ENCODE peak calls at places on chromosomes 1 and 21, in nine cellular contexts. One of them, this sample, is unnamed.

GRCh38 chr1:67896826-67897225 is 63.6 kb upstream of the GNG12 start:
- DNase-seq in suprapubic skin: no peak
- DNase-seq in psoas muscle: no peak
- DNase-seq in fibroblast of lung: no peak
- DNase-seq in heart left ventricle: no peak
- DNase-seq in CD4-positive, alpha-beta T cell: no peak
- DNase-seq in A549: peak; percentile 83
- DNase-seq in neural progenitor cell: no peak
- DNase-seq in right atrium auricular region: no peak
- DNase-seq in this sample: no peak

GRCh38 chr1:45543599-45544417 is 6.8 kb upstream of the AKR1A1 start:
- DNase-seq in suprapubic skin: no peak
- DNase-seq in psoas muscle: peak; percentile 64
- DNase-seq in fibroblast of lung: no peak
- DNase-seq in heart left ventricle: peak; percentile 74
- DNase-seq in CD4-positive, alpha-beta T cell: peak; percentile 47
- DNase-seq in A549: no peak
- DNase-seq in neural progenitor cell: no peak
- DNase-seq in right atrium auricular region: no peak
- DNase-seq in this sample: no peak

GRCh38 chr1:1440262-1440772 is 4.8 kb downstream of the VWA1 start:
- DNase-seq in suprapubic skin: no peak
- DNase-seq in psoas muscle: no peak
- DNase-seq in fibroblast of lung: no peak
- DNase-seq in heart left ventricle: no peak
- DNase-seq in CD4-positive, alpha-beta T cell: no peak
- DNase-seq in A549: no peak
- DNase-seq in neural progenitor cell: no peak
- DNase-seq in right atrium auricular region: no peak
- DNase-seq in this sample: no peak

GRCh38 chr1:225979421-225979820 is 19.7 kb downstream of the SDE2 start:
- DNase-seq in suprapubic skin: no peak
- DNase-seq in psoas muscle: no peak
- DNase-seq in fibroblast of lung: no peak
- DNase-seq in heart left ventricle: no peak
- DNase-seq in CD4-positive, alpha-beta T cell: no peak
- DNase-seq in A549: no peak
- DNase-seq in neural progenitor cell: no peak
- DNase-seq in right atrium auricular region: no peak
- DNase-seq in this sample: no peak

GRCh38 chr1:3034728-3035610 is 13.7 kb downstream of the ACTRT2 start:
- DNase-seq in suprapubic skin: peak; percentile 64
- DNase-seq in psoas muscle: peak; percentile 42
- DNase-seq in fibroblast of lung: no peak
- DNase-seq in heart left ventricle: peak; percentile 33
- DNase-seq in CD4-positive, alpha-beta T cell: no peak
- DNase-seq in A549: no peak
- DNase-seq in neural progenitor cell: no peak
- DNase-seq in right atrium auricular region: no peak
- DNase-seq in this sample: no peak

GRCh38 chr1:223312273-223312672 is 51.7 kb downstream of the SUSD4 start:
- DNase-seq in suprapubic skin: no peak
- DNase-seq in psoas muscle: no peak
- DNase-seq in fibroblast of lung: no peak
- DNase-seq in heart left ventricle: no peak
- DNase-seq in CD4-positive, alpha-beta T cell: no peak
- DNase-seq in A549: no peak
- DNase-seq in neural progenitor cell: no peak
- DNase-seq in right atrium auricular region: no peak
- DNase-seq in this sample: no peak

GRCh38 chr1:36161656-36162531 is 5.9 kb downstream of the MAP7D1 start:
- DNase-seq in suprapubic skin: no peak
- DNase-seq in psoas muscle: peak; percentile 32
- DNase-seq in fibroblast of lung: no peak
- DNase-seq in heart left ventricle: peak; percentile 59
- DNase-seq in CD4-positive, alpha-beta T cell: peak; percentile 24
- DNase-seq in A549: no peak
- DNase-seq in neural progenitor cell: no peak
- DNase-seq in right atrium auricular region: no peak
- DNase-seq in this sample: peak; percentile 81

GRCh38 chr21:41559658-41560599 is 52.0 kb upstream of the TMPRSS2 start:
- DNase-seq in suprapubic skin: no peak
- DNase-seq in psoas muscle: no peak
- DNase-seq in fibroblast of lung: no peak
- DNase-seq in heart left ventricle: no peak
- DNase-seq in CD4-positive, alpha-beta T cell: no peak
- DNase-seq in A549: no peak
- DNase-seq in neural progenitor cell: no peak
- DNase-seq in right atrium auricular region: no peak
- DNase-seq in this sample: no peak

GRCh38 chr1:109603229-109603628 is 16.2 kb downstream of the GNAT2 start:
- DNase-seq in suprapubic skin: no peak
- DNase-seq in psoas muscle: no peak
- DNase-seq in fibroblast of lung: no peak
- DNase-seq in heart left ventricle: no peak
- DNase-seq in CD4-positive, alpha-beta T cell: no peak
- DNase-seq in A549: no peak
- DNase-seq in neural progenitor cell: no peak
- DNase-seq in right atrium auricular region: no peak
- DNase-seq in this sample: no peak

GRCh38 chr1:21946836-21947587 is 9.9 kb upstream of the HSPG2 start:
- DNase-seq in suprapubic skin: no peak
- DNase-seq in psoas muscle: no peak
- DNase-seq in fibroblast of lung: no peak
- DNase-seq in heart left ventricle: no peak
- DNase-seq in CD4-positive, alpha-beta T cell: no peak
- DNase-seq in A549: no peak
- DNase-seq in neural progenitor cell: peak; percentile 44
- DNase-seq in right atrium auricular region: no peak
- DNase-seq in this sample: no peak

GRCh38 chr1:10649484-10650201 is 146.8 kb downstream of the CASZ1 start:
- DNase-seq in suprapubic skin: no peak
- DNase-seq in psoas muscle: no peak
- DNase-seq in fibroblast of lung: no peak
- DNase-seq in heart left ventricle: no peak
- DNase-seq in CD4-positive, alpha-beta T cell: no peak
- DNase-seq in A549: no peak
- DNase-seq in neural progenitor cell: peak; percentile 90
- DNase-seq in right atrium auricular region: no peak
- DNase-seq in this sample: no peak

GRCh38 chr1:112110031-112110430 is 120.6 kb upstream of the KCND3 start:
- DNase-seq in suprapubic skin: no peak
- DNase-seq in psoas muscle: no peak
- DNase-seq in fibroblast of lung: no peak
- DNase-seq in heart left ventricle: no peak
- DNase-seq in CD4-positive, alpha-beta T cell: no peak
- DNase-seq in A549: no peak
- DNase-seq in neural progenitor cell: no peak
- DNase-seq in right atrium auricular region: peak; percentile 60
- DNase-seq in this sample: no peak

GRCh38 chr1:185170291-185170848 is 13.4 kb downstream of the SWT1 start:
- DNase-seq in suprapubic skin: no peak
- DNase-seq in psoas muscle: no peak
- DNase-seq in fibroblast of lung: peak; percentile 76
- DNase-seq in heart left ventricle: no peak
- DNase-seq in CD4-positive, alpha-beta T cell: no peak
- DNase-seq in A549: peak; percentile 60
- DNase-seq in neural progenitor cell: peak; percentile 82
- DNase-seq in right atrium auricular region: no peak
- DNase-seq in this sample: no peak

GRCh38 chr1:217562229-217562878 is 68.5 kb downstream of the GPATCH2 start:
- DNase-seq in suprapubic skin: no peak
- DNase-seq in psoas muscle: no peak
- DNase-seq in fibroblast of lung: peak; percentile 87
- DNase-seq in heart left ventricle: no peak
- DNase-seq in CD4-positive, alpha-beta T cell: no peak
- DNase-seq in A549: peak; percentile 25
- DNase-seq in neural progenitor cell: no peak
- DNase-seq in right atrium auricular region: no peak
- DNase-seq in this sample: peak; percentile 27

GRCh38 chr1:98110674-98111073 is 189.8 kb upstream of the DPYD start:
- DNase-seq in suprapubic skin: no peak
- DNase-seq in psoas muscle: no peak
- DNase-seq in fibroblast of lung: peak; percentile 72
- DNase-seq in heart left ventricle: no peak
- DNase-seq in CD4-positive, alpha-beta T cell: no peak
- DNase-seq in A549: peak; percentile 33
- DNase-seq in neural progenitor cell: no peak
- DNase-seq in right atrium auricular region: no peak
- DNase-seq in this sample: no peak

GRCh38 chr1:59229138-59229537 is 67.8 kb upstream of the FGGY start:
- DNase-seq in suprapubic skin: no peak
- DNase-seq in psoas muscle: no peak
- DNase-seq in fibroblast of lung: peak; percentile 87
- DNase-seq in heart left ventricle: no peak
- DNase-seq in CD4-positive, alpha-beta T cell: no peak
- DNase-seq in A549: no peak
- DNase-seq in neural progenitor cell: no peak
- DNase-seq in right atrium auricular region: no peak
- DNase-seq in this sample: no peak

GRCh38 chr1:69088556-69088955 is 479.2 kb upstream of the LRRC7 start:
- DNase-seq in suprapubic skin: no peak
- DNase-seq in psoas muscle: no peak
- DNase-seq in fibroblast of lung: no peak
- DNase-seq in heart left ventricle: no peak
- DNase-seq in CD4-positive, alpha-beta T cell: no peak
- DNase-seq in A549: no peak
- DNase-seq in neural progenitor cell: no peak
- DNase-seq in right atrium auricular region: no peak
- DNase-seq in this sample: no peak

GRCh38 chr1:161440312-161440894 is 64.9 kb upstream of the FCGR2A start:
- DNase-seq in suprapubic skin: no peak
- DNase-seq in psoas muscle: peak; percentile 70
- DNase-seq in fibroblast of lung: peak; percentile 51
- DNase-seq in heart left ventricle: peak; percentile 83
- DNase-seq in CD4-positive, alpha-beta T cell: peak; percentile 16
- DNase-seq in A549: peak; percentile 89
- DNase-seq in neural progenitor cell: peak; percentile 93
- DNase-seq in right atrium auricular region: no peak
- DNase-seq in this sample: no peak

DNA sequence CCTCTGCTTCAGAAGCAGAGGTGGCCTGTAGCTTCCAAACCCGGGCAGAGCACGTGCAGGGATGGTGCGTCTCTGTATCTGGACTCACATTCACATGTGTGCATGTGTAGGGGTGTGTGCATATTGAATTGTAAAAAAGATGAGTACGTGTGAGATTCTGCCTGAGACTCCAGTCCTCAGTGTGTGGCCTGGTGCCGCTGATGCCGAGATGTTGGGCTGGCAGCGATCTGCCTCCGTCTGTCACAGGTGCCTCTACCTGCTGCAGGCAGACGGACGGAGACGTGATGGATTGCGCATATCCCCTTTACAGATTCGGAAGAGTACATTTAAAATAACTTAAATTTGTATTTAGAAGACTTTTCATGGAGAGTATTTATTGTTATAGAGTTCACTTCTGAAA is 53.6 kb downstream of the ADARB1 start:
- DNase-seq in suprapubic skin: no peak
- DNase-seq in psoas muscle: no peak
- DNase-seq in fibroblast of lung: no peak
- DNase-seq in heart left ventricle: no peak
- DNase-seq in CD4-positive, alpha-beta T cell: no peak
- DNase-seq in A549: no peak
- DNase-seq in neural progenitor cell: no peak
- DNase-seq in right atrium auricular region: no peak
- DNase-seq in this sample: no peak
- H3K27ac ChIP-seq in suprapubic skin: no peak overlapping the region
- H3K27ac ChIP-seq in psoas muscle: no peak overlapping the region
- H3K27ac ChIP-seq in fibroblast of lung: no peak overlapping the region
- H3K27ac ChIP-seq in heart left ventricle: no peak overlapping the region
- H3K27ac ChIP-seq in CD4-positive, alpha-beta T cell: no peak overlapping the region
- H3K27ac ChIP-seq in A549: no peak overlapping the region
- H3K27ac ChIP-seq in neural progenitor cell: no peak overlapping the region
- H3K27ac ChIP-seq in right atrium auricular region: no peak overlapping the region
- H3K27ac ChIP-seq in this sample: no peak overlapping the region

DNA sequence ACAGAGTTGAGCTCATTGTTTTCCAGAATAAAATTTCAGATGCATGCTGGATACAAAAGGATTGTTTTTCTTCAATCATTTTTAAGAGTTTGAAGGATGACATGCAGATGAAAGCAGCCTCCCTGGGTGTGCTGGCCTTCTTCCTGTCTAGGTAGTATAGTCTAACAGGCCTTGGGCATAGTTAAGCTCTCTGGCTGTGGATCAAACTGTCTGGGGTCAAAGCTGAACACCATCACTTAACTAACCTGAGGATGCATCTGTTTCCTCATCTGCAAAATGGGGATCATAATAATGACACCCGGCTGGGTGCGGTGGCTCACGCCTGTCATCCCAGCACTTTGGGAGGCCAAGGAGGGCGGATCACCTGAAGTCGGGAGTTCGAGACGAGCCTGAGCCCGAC is 6.0 kb upstream of the TIE1 start:
- DNase-seq in suprapubic skin: no peak
- DNase-seq in psoas muscle: no peak
- DNase-seq in fibroblast of lung: no peak
- DNase-seq in heart left ventricle: no peak
- DNase-seq in CD4-positive, alpha-beta T cell: no peak
- DNase-seq in A549: no peak
- DNase-seq in neural progenitor cell: no peak
- DNase-seq in right atrium auricular region: no peak
- DNase-seq in this sample: no peak
- H3K27ac ChIP-seq in suprapubic skin: peak overlapping the region; percentile 73
- H3K27ac ChIP-seq in psoas muscle: peak overlapping the region; percentile 43
- H3K27ac ChIP-seq in fibroblast of lung: no peak overlapping the region
- H3K27ac ChIP-seq in heart left ventricle: peak overlapping the region; percentile 76
- H3K27ac ChIP-seq in CD4-positive, alpha-beta T cell: no peak overlapping the region
- H3K27ac ChIP-seq in A549: no peak overlapping the region
- H3K27ac ChIP-seq in neural progenitor cell: peak overlapping the region; percentile 31
- H3K27ac ChIP-seq in right atrium auricular region: peak overlapping the region; percentile 71
- H3K27ac ChIP-seq in this sample: peak overlapping the region; percentile 58

DNA sequence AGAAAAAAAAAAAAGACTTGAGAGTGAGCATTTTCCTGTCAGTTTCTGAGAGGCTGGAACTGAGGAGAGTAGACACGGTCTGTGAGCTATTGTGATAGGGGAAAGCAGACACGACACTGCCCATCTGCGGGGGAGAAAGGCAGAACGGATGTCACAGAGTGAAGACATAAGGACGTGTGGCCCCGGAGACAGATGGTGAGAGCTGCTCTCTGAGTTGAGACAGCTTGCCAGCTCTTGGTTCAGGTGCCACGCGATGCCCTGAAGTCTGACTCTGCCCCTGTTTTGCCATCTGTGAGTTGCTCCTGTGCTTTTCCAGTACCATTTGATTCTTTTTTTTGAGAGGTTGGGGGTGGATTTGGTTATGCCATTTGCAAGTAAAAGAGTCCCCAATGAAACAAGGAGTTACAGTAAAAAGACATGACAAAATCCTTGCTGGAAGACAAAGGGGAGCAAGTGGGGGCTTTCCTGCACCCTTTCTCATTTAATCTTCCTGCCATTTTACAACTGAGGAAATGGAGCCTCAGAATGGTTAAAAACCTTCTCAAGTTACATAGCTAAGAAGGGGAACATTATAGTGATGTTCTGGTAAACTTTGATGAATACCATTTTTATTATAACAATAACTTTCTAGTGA is 128.9 kb upstream of the DNAH14 start:
- DNase-seq in suprapubic skin: no peak
- DNase-seq in psoas muscle: no peak
- DNase-seq in fibroblast of lung: no peak
- DNase-seq in heart left ventricle: no peak
- DNase-seq in CD4-positive, alpha-beta T cell: no peak
- DNase-seq in A549: no peak
- DNase-seq in neural progenitor cell: no peak
- DNase-seq in right atrium auricular region: no peak
- DNase-seq in this sample: no peak
- H3K27ac ChIP-seq in suprapubic skin: no peak overlapping the region
- H3K27ac ChIP-seq in psoas muscle: no peak overlapping the region
- H3K27ac ChIP-seq in fibroblast of lung: no peak overlapping the region
- H3K27ac ChIP-seq in heart left ventricle: no peak overlapping the region
- H3K27ac ChIP-seq in CD4-positive, alpha-beta T cell: no peak overlapping the region
- H3K27ac ChIP-seq in A549: no peak overlapping the region
- H3K27ac ChIP-seq in neural progenitor cell: no peak overlapping the region
- H3K27ac ChIP-seq in right atrium auricular region: no peak overlapping the region
- H3K27ac ChIP-seq in this sample: no peak overlapping the region

GRCh38 chr1:155137129-155137528 is 1.5 kb downstream of the SLC50A1 start:
- DNase-seq in suprapubic skin: no peak
- DNase-seq in psoas muscle: no peak
- DNase-seq in fibroblast of lung: no peak
- DNase-seq in heart left ventricle: no peak
- DNase-seq in CD4-positive, alpha-beta T cell: no peak
- DNase-seq in A549: no peak
- DNase-seq in neural progenitor cell: no peak
- DNase-seq in right atrium auricular region: no peak
- DNase-seq in this sample: no peak
- H3K27ac ChIP-seq in suprapubic skin: peak overlapping the region; percentile 100
- H3K27ac ChIP-seq in psoas muscle: peak overlapping the region; percentile 97
- H3K27ac ChIP-seq in fibroblast of lung: no peak overlapping the region
- H3K27ac ChIP-seq in heart left ventricle: peak overlapping the region; percentile 95
- H3K27ac ChIP-seq in CD4-positive, alpha-beta T cell: peak overlapping the region; percentile 99
- H3K27ac ChIP-seq in A549: no peak overlapping the region
- H3K27ac ChIP-seq in neural progenitor cell: no peak overlapping the region
- H3K27ac ChIP-seq in right atrium auricular region: peak overlapping the region; percentile 99
- H3K27ac ChIP-seq in this sample: peak overlapping the region; percentile 99

This sample was measured in epithelial cell of prostate.